ENCODE peak calls at places on chromosome 3, in six cellular contexts. S is MM.1S, V is SK-N-SH, W is endodermal cell, M is astrocyte, D is GM12878. A is an unnamed sample. For H3K36me3, the result is how much of the 10 kb centered on the place peaks cover.

GRCh38 chr3:185825639-185826481 is 1.0 kb upstream of the IGF2BP2 start:
- DNase-seq in V (peak), W (peak), M (no peak), S (peak), D (no peak), A (peak)

GRCh38 chr3:48418651-48419050 is 11.2 kb downstream of the PLXNB1 start:
- DNase-seq in V (no peak), D (no peak), S (no peak), M (no peak), W (no peak), A (peak)

GRCh38 chr3:126132751-126133511 is 47.5 kb downstream of the ALDH1L1 start:
- DNase-seq in S (peak), D (no peak), V (peak), W (peak), M (no peak), A (peak)

GRCh38 chr3:187767266-187768032 is 22.2 kb upstream of the BCL6 start:
- DNase-seq in W (no peak), D (no peak), M (peak), S (no peak), V (no peak), A (no peak)

GRCh38 chr3:98775459-98775858 is 12.3 kb downstream of the ST3GAL6 start:
- DNase-seq in V (no peak), D (no peak), W (no peak), S (peak), M (no peak), A (no peak)

GRCh38 chr3:15645740-15646490 is 44.4 kb downstream of the BTD start:
- DNase-seq in D (no peak), V (peak), M (peak), S (no peak), W (no peak), A (no peak)

GRCh38 chr3:146131616-146132410 is 29.2 kb downstream of the PLOD2 start:
- DNase-seq in D (no peak), S (no peak), W (no peak), V (no peak), M (peak), A (no peak)

GRCh38 chr3:106943071-106943470 is 434.2 kb upstream of the CCDC54 start:
- DNase-seq in M (no peak), S (no peak), W (no peak), D (no peak), V (no peak), A (no peak)

GRCh38 chr3:143089965-143090364 is 29.6 kb upstream of the CHST2 start:
- DNase-seq in M (no peak), S (no peak), D (no peak), W (no peak), V (no peak), A (no peak)

GRCh38 chr3:71629289-71630252 is 46.0 kb upstream of the FOXP1 start:
- DNase-seq in V (no peak), D (no peak), M (peak), S (no peak), W (no peak), A (no peak)

GRCh38 chr3:184739594-184740505 is 28.0 kb upstream of the MAGEF1 start:
- DNase-seq in D (no peak), M (no peak), W (peak), S (no peak), V (no peak), A (no peak)

GRCh38 chr3:17195856-17196604 is 311.3 kb downstream of the PLCL2 start:
- DNase-seq in V (no peak), S (peak), W (no peak), D (peak), M (no peak), A (no peak)

GRCh38 chr3:129627350-129628168 is 21.1 kb upstream of the PLXND1 start:
- DNase-seq in D (peak), M (peak), S (peak), V (peak), W (peak), A (peak)

GRCh38 chr3:188211476-188211875 is 57.5 kb downstream of the LPP start:
- DNase-seq in M (peak), S (no peak), D (no peak), W (no peak), V (no peak), A (no peak)

GRCh38 chr3:61650276-61650675 is 88.9 kb downstream of the PTPRG start:
- DNase-seq in W (no peak), S (no peak), D (no peak), V (no peak), M (peak), A (no peak)

GRCh38 chr3:141413387-141414140 is 45.3 kb downstream of the ZBTB38 start:
- DNase-seq in V (no peak), M (no peak), D (no peak), S (peak), W (no peak), A (no peak)

GRCh38 chr3:193972816-193973215 is 163.1 kb upstream of the HES1 start:
- DNase-seq in W (no peak), S (no peak), D (no peak), V (no peak), M (peak), A (no peak)

GRCh38 chr3:173397161-173398110 is at the start of gene NLGN1:
- DNase-seq in W (peak), S (peak), V (peak), D (no peak), M (peak), A (peak)

GRCh38 chr3:113659121-113659531 is 37.3 kb downstream of the USF3 start:
- DNase-seq in W (no peak), S (no peak), V (no peak), M (no peak), D (no peak), A (no peak)

GRCh38 chr3:34070831-34071230 is 272.4 kb downstream of the PDCD6IP start:
- DNase-seq in V (no peak), S (no peak), M (no peak), W (no peak), D (no peak), A (no peak)

GRCh38 chr3:46503194-46503924 is 5.6 kb downstream of the RTP3 start:
- DNase-seq in S (no peak), M (no peak), D (no peak), W (no peak), V (no peak), A (no peak)

GRCh38 chr3:4834403-4834866 is 144.8 kb upstream of the BHLHE40 start:
- DNase-seq in D (no peak), M (peak), W (no peak), S (peak), V (no peak), A (no peak)

GRCh38 chr3:25265284-25265683 is 162.8 kb upstream of the RARB start:
- DNase-seq in D (no peak), W (no peak), M (no peak), S (no peak), V (no peak), A (no peak)

GRCh38 chr3:105526349-105527111 is 159.8 kb downstream of the ALCAM start:
- DNase-seq in V (no peak), W (no peak), D (no peak), M (peak), S (no peak), A (no peak)

GRCh38 chr3:123773681-123774431 is 110.3 kb downstream of the MYLK start:
- DNase-seq in S (no peak), M (peak), W (no peak), V (peak), D (no peak), A (no peak)

GRCh38 chr3:18424862-18425640 is at the start of gene SATB1:
- DNase-seq in W (peak), D (no peak), V (peak), M (peak), S (peak), A (peak)

GRCh38 chr3:149586871-149587270 is 71.0 kb downstream of the WWTR1 start:
- DNase-seq in V (no peak), D (no peak), W (no peak), M (peak), S (no peak), A (no peak)

GRCh38 chr3:52248165-52248541 is 2.6 kb downstream of the PPM1M start:
- DNase-seq in D (no peak), V (no peak), S (no peak), M (no peak), W (no peak), A (peak)

GRCh38 chr3:52247455-52248164 is 2.1 kb downstream of the PPM1M start:
- DNase-seq in V (no peak), S (no peak), W (no peak), M (no peak), D (no peak), A (peak)

GRCh38 chr3:52245322-52246263 is at the start of gene PPM1M:
- DNase-seq in W (peak), M (no peak), S (peak), V (peak), D (no peak), A (peak)

GRCh38 chr3:52246264-52246620 is 683 bp downstream of the PPM1M start:
- DNase-seq in S (no peak), V (no peak), W (no peak), M (no peak), D (no peak), A (no peak)

DNA sequence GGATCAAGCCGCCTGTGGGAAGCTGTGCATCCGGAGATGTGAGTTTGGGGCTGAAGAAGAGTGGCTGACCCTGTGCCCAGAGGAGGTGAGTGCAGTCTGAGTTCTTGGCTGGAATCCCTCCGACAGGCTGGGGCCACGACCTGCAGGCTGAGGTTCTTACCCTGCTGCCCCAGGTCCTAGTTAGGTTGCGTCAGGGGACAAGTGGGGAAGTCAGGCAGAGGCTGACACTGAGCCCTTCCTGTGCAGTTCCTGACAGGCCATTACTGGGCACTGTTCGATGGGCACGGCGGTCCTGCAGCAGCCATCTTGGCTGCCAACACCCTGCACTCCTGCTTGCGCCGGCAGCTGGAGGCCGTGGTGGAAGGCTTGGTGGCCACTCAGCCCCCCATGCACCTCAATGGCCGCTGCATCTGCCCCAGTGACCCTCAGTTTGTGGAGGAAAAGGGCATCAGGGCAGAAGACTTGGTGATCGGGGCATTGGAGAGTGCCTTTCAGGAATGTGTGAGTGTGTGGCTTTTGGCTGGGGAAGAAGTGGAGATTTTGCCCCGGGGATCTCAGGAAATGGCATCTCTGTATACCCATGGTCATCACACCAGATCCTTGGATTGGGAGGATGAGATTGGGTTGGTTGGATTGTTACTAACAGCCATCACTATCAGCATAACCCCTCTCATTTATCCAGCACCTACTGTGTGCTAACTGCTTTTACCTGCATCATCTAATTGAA is 1.3 kb downstream of the PPM1M start:
- DNase-seq in S (no peak), V (no peak), D (no peak), M (no peak), W (no peak), A (no peak)
- H3K9ac ChIP-seq in S (no peak), V (no peak), D (peak), M (no peak), W (no peak), A (no peak)

DNA sequence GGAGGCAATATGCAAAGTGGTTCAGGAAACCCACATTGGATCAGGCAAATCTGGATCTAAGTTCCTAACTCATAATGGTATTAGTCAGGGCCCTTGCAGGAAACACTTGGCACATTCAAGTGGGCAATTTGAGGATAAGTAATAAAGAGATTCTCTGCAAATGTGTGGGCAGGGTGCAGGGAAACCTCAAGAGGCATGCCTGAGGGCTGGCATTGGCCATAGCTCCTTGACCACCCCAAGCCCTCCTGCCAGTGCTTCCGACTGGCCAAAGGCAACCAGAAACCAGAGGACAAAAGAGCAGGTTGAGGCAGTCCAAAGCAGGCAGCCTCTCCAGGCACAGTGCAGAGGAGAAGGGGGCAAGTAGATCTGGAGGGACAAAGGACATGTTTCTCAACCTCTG is 130.8 kb upstream of the SNTN start:
- DNase-seq in W (no peak), M (no peak), S (no peak), D (no peak), V (no peak), A (no peak)
- H3K36me3 ChIP-seq in W (under half), M (under half), S (under half), D (under half), V (under half), A (under half)

DNA sequence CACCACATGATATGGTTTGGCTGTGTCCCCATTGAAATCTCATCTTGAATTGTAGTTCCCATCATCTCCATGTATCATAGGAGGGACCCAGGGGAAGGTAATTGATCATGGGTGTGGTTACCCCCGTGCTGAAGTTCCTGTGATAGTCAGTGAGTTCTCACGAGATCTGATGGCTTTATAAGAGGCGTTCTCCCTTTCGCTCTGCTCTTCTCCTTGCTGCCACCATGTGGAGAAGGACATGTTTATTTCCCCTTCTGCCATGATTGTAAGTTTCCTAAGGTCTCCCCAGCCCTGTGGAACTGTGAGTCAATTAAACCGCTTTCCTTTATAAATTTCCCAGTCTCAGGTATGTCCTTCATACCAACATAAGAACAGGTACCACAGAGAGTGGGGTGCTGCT is 21.9 kb downstream of the OSTN start:
- DNase-seq in D (no peak), M (no peak), W (peak), V (no peak), S (no peak), A (no peak)
- TF ChIP-seq CTCF in D (no peak), M (no peak), W (peak), V (peak), S (no peak), A (no peak)

GRCh38 chr3:178822722-178823121 is 248.9 kb downstream of the ZMAT3 start:
- DNase-seq in S (no peak), V (no peak), W (no peak), M (no peak), D (no peak), A (no peak)
- H3K9ac ChIP-seq in S (no peak), V (no peak), W (no peak), M (no peak), D (no peak), A (no peak)

GRCh38 chr3:195699860-195700259 is 20.9 kb upstream of the MUC20 start:
- DNase-seq in S (peak), V (no peak), M (no peak), W (no peak), D (no peak), A (no peak)

GRCh38 chr3:195699148-195699771 is 21.5 kb upstream of the MUC20 start:
- DNase-seq in W (no peak), D (no peak), M (no peak), V (no peak), S (no peak), A (no peak)

GRCh38 chr3:195698325-195699147 is 22.2 kb upstream of the MUC20 start:
- DNase-seq in W (peak), D (no peak), M (no peak), V (no peak), S (peak), A (no peak)

GRCh38 chr3:195701042-195701910 is 19.5 kb upstream of the MUC20 start:
- DNase-seq in S (peak), V (no peak), D (no peak), W (no peak), M (no peak), A (no peak)

DNA sequence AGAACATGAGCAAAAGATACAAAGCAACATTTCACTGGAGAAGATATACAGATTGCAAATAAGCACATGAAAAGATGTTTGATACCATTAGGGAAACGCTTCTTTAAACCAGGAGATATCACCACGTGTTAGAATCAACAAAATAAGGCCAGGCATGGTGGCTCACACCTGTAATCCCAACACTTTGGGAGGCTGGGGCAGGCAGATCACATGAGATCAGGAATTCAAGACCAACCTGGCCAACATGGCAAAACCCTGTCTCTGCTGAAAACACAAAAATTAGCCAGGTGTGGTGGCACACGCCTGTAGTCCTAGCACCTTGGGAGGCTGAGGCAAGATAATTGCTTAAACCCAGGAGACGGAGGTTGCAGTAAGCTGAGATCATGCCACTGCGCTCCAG is 20.5 kb upstream of the MUC20 start:
- DNase-seq in D (no peak), V (no peak), M (no peak), S (peak), W (no peak), A (no peak)
- H3K36me3 ChIP-seq in D (under half), V (under half), M (under half), S (under half), W (under half), A (under half)

DNA sequence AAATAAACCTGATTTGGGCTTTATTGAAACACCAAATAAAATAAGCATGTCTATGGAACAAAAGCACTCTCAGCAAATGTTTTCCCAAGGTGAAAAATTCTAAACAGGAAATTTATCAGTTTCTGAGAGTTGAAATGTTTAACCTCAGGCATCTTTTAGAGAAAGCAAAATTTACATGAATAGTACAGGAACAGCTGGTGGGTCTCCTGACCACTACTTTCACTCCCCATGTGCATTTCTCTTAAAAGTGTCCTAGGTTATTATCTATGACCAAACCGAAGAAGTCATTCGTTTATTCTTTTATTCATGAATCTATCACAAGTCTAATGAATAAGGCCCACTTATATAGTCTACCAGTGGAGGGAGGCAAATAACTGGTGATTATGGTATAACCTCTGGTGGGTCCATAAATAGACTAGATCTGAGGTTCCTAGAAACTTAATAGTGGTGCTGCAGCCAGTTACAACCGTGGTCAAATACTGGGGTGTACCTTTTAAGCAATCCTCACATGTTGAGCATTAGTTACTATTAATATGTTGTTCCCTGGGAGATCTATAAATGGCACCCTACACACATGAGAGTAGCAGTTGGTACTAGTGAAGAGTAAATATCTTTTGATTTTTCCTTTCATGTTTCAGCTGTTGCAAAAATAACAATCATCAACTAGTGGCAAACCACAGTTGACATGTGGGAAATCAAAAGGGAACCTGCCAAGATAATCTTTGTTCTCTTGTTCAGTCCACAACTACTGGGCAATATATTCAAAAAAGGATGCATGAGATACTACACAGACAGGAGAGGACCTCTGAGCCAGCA is 169.3 kb upstream of the STAC start:
- DNase-seq in V (no peak), D (no peak), M (no peak), W (no peak), S (peak), A (no peak)
- TF ChIP-seq CTCF in V (no peak), D (no peak), M (no peak), W (no peak), S (peak), A (no peak)

DNA sequence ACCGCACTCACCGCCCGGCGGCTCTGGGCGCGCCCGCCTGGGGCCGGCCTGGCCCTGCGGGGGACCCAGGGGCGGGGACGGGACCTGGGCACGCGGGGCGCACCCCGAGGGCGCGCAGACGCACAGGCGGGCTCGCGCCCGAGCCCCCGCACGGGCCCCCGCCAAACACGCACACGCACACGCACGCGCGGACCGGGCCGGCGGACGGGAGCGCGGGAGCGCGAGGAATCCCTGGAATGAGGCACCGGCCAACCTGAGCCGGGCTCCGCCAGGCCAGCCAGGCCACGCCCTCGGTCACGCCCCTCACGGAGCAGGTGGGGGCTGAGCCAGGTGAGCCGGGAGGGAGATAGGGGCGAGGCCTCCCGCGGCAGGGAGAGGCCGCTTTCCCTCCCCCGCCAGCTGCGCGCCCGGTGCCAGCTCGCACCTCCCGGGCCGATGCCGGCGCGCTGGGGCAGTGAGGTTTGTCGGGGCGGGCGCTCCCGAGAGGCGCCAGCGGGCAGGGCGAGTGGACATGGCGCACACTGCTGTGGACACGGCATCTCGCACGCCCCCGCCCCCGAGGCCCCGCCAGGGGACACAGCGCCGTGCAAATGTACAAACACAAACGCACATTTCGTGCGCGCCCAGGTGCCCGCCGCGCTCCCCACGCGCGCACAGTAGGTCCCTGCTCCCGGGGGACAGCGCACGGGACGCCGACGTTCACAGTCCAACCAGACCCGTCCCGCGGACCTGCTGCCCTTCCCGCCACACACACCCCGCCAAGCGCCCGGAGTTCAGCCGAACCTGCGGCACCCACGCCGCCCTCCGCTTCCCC is 75.9 kb upstream of the VGLL4 start:
- DNase-seq in S (peak), D (no peak), V (peak), M (peak), W (peak), A (peak)
- H3K9ac ChIP-seq in S (peak), D (peak), V (peak), M (peak), W (peak), A (peak)

GRCh38 chr3:50777680-50778079 is 103.0 kb downstream of the DOCK3 start:
- DNase-seq in V (no peak), M (no peak), S (no peak), D (no peak), W (no peak), A (no peak)
- H3K36me3 ChIP-seq in V (under half), M (under half), S (under half), D (under half), W (under half), A (under half)

A was measured in kidney.